ENCODE peak calls at places on chromosomes 4 and X, in seven cellular contexts. R is left lung; D is Peyer's patch; A is NT2/D1; Y is endodermal cell; O is left ventricle myocardium inferior; S is CD8-positive, alpha-beta memory T cell. K is an unnamed sample. For H3K4me1, the result is how much of the 10 kb centered on the place peaks cover.

GRCh38 chr4:125664091-125664767 is 349.5 kb downstream of the FAT4 start:
- DNase-seq in O (no peak), S (no peak), D (no peak), Y (peak), R (no peak), A (no peak), K (no peak)

GRCh38 chrX:120664081-120664480 is 34.2 kb upstream of the C1GALT1C1 start:
- DNase-seq in R (no peak), D (no peak), O (no peak), Y (no peak), S (no peak), A (no peak), K (no peak)

GRCh38 chr4:169009281-169010124 is 552 bp downstream of the CBR4 start:
- DNase-seq in R (peak), A (peak), D (peak), Y (peak), S (peak), O (peak), K (no peak)

GRCh38 chr4:5979981-5980380 is 38.2 kb downstream of the C4orf50 start:
- DNase-seq in D (no peak), O (no peak), A (peak), S (peak), R (no peak), Y (peak), K (no peak)

GRCh38 chr4:41297832-41298231 is 41.1 kb downstream of the UCHL1 start:
- DNase-seq in S (no peak), O (no peak), D (no peak), A (no peak), R (no peak), Y (no peak), K (no peak)

GRCh38 chrX:1685460-1685859 is 70.6 kb downstream of the ASMT start:
- DNase-seq in S (no peak), R (no peak), D (no peak), Y (no peak), O (no peak), A (no peak), K (no peak)

GRCh38 chr4:156710571-156711195 is 260.9 kb downstream of the PDGFC start:
- DNase-seq in R (no peak), S (no peak), D (no peak), O (no peak), Y (no peak), A (no peak), K (no peak)

GRCh38 chr4:124253080-124253479 is 459.5 kb downstream of the ANKRD50 start:
- DNase-seq in D (no peak), A (no peak), O (no peak), Y (no peak), R (no peak), S (no peak), K (no peak)

GRCh38 chrX:48802813-48803261 is 970 bp downstream of the HDAC6 start:
- DNase-seq in S (no peak), R (no peak), A (no peak), D (no peak), O (no peak), Y (no peak), K (no peak)

GRCh38 chr4:121943941-121944340 is 7.9 kb downstream of the TRPC3 start:
- DNase-seq in S (peak), A (no peak), R (no peak), O (no peak), Y (peak), D (no peak), K (no peak)

GRCh38 chr4:11869471-11869870 is 440.8 kb upstream of the HS3ST1 start:
- DNase-seq in A (no peak), Y (no peak), S (no peak), R (no peak), D (no peak), O (no peak), K (no peak)

GRCh38 chr4:25234390-25235367 is 846 bp downstream of the PI4K2B start:
- DNase-seq in D (peak), S (peak), O (peak), A (no peak), Y (peak), R (peak), K (peak)

DNA sequence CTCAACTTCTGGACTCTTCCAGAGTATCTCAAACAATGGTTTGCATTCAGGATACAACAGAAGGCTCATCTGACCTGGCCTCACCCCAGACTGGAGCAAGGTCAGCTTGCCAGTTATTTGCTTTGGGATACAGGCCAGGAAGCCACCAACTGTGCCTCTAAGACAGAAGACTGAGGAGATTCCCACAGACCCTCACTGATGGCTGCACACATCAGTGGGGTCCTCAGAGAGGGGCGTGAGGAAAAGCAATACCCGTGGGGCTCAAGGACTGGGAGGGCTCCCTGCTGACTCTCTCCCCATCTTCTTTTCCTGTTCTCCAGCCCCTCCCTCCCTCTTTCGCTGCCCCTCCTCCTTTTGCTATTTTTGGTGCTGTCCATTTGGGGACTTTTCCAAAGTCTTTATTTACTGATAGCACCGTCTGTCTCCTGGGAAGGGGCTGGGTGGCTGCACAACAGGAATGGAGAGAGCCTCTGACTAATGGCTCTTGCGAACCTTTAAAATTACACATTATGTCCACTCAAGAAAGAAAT is 23.2 kb downstream of the RELL1 start:
- DNase-seq in A (no peak), O (peak), Y (peak), S (no peak), D (no peak), R (no peak), K (no peak)
- H3K4me1 ChIP-seq in A (under half), O (half or more), Y (under half), S (under half), D (half or more), R (under half), K (under half)

GRCh38 chr4:101199507-101200285 is 147.6 kb downstream of the PPP3CA start:
- DNase-seq in O (no peak), R (no peak), Y (no peak), S (no peak), A (no peak), D (no peak), K (no peak)

GRCh38 chr4:101200561-101200960 is 146.8 kb downstream of the PPP3CA start:
- DNase-seq in O (no peak), R (no peak), S (no peak), A (no peak), D (no peak), Y (no peak), K (no peak)

GRCh38 chr4:101198741-101199339 is 148.5 kb downstream of the PPP3CA start:
- DNase-seq in A (no peak), R (no peak), S (no peak), O (no peak), D (no peak), Y (no peak), K (no peak)

GRCh38 chr4:101197350-101197749 is 150.0 kb downstream of the PPP3CA start:
- DNase-seq in Y (no peak), R (no peak), O (no peak), D (no peak), S (no peak), A (no peak), K (no peak)

GRCh38 chr4:101201421-101201820 is 145.9 kb downstream of the PPP3CA start:
- DNase-seq in S (no peak), Y (no peak), D (no peak), O (no peak), A (no peak), R (no peak), K (no peak)
- H3K4me1 ChIP-seq in S (under half), Y (under half), D (under half), O (under half), A (under half), R (under half), K (under half)

GRCh38 chr4:3372264-3372932 is 69.4 kb upstream of the HGFAC start:
- DNase-seq in A (no peak), Y (no peak), R (no peak), D (no peak), O (no peak), S (no peak), K (no peak)

GRCh38 chr4:3374011-3374645 is 67.6 kb upstream of the HGFAC start:
- DNase-seq in D (no peak), R (no peak), Y (no peak), A (no peak), O (no peak), S (no peak), K (no peak)

GRCh38 chr4:3372933-3373465 is 68.8 kb upstream of the HGFAC start:
- DNase-seq in A (no peak), R (peak), D (peak), Y (no peak), S (no peak), O (peak), K (peak)

GRCh38 chr4:3374667-3375066 is 67.1 kb upstream of the HGFAC start:
- DNase-seq in A (no peak), R (no peak), D (no peak), Y (no peak), O (no peak), S (no peak), K (no peak)

DNA sequence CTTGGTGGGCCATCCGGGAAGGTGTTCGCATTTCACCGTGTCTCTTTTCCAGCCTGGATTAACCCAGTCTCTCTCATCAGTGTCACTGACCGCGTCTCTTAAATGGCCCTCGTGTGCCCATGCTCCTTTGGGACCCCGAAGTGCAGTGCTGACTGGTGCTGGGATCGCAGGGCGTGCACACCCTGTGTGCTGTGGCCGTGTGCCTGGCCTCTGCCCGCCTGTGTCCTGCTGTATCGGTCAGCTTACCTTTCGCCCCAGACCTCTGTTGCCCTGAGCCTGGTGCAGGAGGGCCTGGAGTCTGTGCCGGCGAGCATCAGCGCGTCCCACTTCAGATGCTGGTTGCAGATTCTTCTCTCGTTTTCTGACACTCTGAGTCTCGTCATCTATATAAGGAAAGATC is 68.3 kb upstream of the HGFAC start:
- DNase-seq in S (no peak), D (no peak), A (no peak), O (no peak), Y (no peak), R (no peak), K (no peak)
- H3K4me1 ChIP-seq in S (under half), D (under half), A (under half), O (half or more), Y (under half), R (under half), K (under half)

DNA sequence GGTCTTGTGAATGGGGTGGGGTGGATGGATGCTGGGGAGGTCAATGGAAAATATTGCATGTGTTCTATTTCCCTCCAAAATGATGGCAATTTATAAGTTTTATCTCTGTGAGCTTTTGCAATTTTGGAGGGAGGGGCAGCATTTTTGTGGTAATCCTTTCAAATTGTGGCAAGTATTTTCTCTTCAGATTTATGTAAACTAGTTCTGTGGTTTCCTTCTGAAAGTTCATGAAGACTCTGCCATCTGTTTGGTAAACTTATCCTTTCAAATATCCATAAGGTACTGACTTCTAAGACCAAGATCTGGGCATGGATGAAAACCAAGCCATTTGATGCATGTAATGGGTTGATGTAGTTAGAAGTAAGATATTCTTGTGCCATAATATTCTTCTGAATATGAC is 216.0 kb upstream of the GIMD1 start:
- DNase-seq in A (no peak), R (no peak), S (no peak), D (no peak), O (no peak), Y (no peak), K (no peak)
- H3K4me1 ChIP-seq in A (under half), R (under half), S (under half), D (under half), O (under half), Y (under half), K (under half)

GRCh38 chrX:11298600-11298999 is 5.4 kb downstream of the AMELX start:
- DNase-seq in A (no peak), Y (no peak), O (no peak), S (no peak), D (no peak), R (no peak), K (no peak)

GRCh38 chrX:11290673-11291072 is 2.5 kb upstream of the AMELX start:
- DNase-seq in R (no peak), Y (no peak), A (no peak), S (no peak), D (no peak), O (no peak), K (no peak)

GRCh38 chrX:11293113-11293512 is at the start of gene AMELX:
- DNase-seq in D (no peak), R (no peak), O (no peak), A (no peak), S (no peak), Y (no peak), K (no peak)

GRCh38 chrX:11296051-11296450 is 2.8 kb downstream of the AMELX start:
- DNase-seq in S (no peak), Y (no peak), D (no peak), R (no peak), A (no peak), O (no peak), K (no peak)
- H3K4me1 ChIP-seq in S (under half), Y (under half), D (under half), R (under half), A (under half), O (under half), K (under half)

DNA sequence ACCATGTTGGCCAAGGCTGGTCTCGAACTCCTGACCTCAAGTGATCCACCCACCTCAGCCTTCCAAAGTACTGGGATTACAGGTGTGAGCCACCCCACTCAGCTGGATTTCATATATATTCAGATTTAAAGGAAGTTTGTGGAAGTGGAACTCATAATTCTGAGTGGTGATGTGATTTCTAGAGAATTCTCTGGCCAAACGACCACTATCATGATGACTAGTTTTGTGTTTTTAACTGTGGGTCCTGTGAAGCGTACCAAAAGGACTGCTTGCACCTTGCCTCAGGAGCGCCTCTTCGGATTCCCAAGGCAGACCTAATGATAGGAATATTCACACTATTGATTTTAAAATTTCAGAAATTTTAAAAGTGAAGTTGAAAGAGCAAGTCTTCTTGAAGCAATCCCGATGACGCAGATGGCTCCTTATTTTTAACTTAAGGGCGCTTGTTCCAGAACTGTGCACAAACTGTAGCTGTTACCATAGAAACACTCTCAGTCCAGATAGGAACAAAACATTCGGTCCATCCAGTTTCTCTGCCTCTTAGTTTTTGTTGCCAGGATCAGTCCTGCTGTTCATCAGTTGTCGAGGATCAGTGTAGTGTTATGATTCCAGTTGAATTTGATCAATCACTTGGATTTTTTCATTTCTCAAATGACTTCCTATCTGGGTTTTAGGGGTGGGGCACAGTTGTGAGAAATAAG is 51.7 kb upstream of the CLCN4 start:
- DNase-seq in A (no peak), Y (no peak), R (no peak), D (no peak), S (no peak), O (no peak), K (no peak)
- H3K4me1 ChIP-seq in A (under half), Y (under half), R (under half), D (under half), S (half or more), O (half or more), K (under half)

GRCh38 chr4:84965558-84966381 is 720 bp downstream of the WDFY3 start:
- DNase-seq in O (peak), S (peak), Y (peak), A (peak), D (peak), R (peak), K (no peak)
- H3K4me1 ChIP-seq in O (under half), S (under half), Y (under half), A (under half), D (under half), R (under half), K (under half)

GRCh38 chr4:98867648-98868047 is 61.3 kb downstream of the EIF4E start:
- DNase-seq in S (no peak), A (no peak), D (no peak), Y (no peak), O (no peak), R (no peak), K (no peak)

DNA sequence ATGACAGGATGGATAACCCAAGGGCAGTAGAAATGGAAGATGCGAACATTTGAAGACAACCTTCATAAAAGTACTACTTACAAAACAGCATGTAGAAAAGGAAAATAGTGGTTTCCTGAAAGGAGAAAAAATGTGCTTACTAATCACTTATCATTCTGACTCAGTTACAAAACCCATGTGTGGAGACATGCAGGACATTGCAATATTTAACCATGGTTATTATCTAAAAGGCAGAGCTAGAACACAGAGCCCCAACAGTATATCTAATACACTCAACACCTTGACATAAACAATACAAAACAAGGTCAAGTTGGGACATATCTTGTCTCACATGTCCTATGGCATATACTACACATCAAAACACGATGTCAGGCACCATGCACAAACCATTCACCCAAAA is 55.9 kb downstream of the EIF4E start:
- DNase-seq in D (no peak), Y (no peak), R (no peak), S (no peak), O (no peak), A (no peak), K (no peak)
- H3K4me1 ChIP-seq in D (under half), Y (under half), R (under half), S (under half), O (under half), A (under half), K (under half)

GRCh38 chrX:129777218-129777768 is 2.5 kb upstream of the SASH3 start:
- DNase-seq in D (peak), Y (no peak), S (peak), R (peak), O (peak), A (no peak), K (no peak)
- H3K4me1 ChIP-seq in D (under half), Y (under half), S (half or more), R (under half), O (under half), A (under half), K (under half)

K was measured in ascending aorta.